ENCODE peak calls at places on chromosome X, in ten cellular contexts. L is pancreas; M is thoracic aorta; A is HFFc6; G is MCF 10A; X is GM13976; Q is dorsolateral prefrontal cortex; Y is fibroblast of mammary gland; D is CD8-positive, alpha-beta T cell; I is neural crest cell. W is an unnamed sample.

GRCh38 chrX:35076061-35076460 is 133.5 kb downstream of the FAM47B start:
- DNase-seq in L (no peak), M (no peak), A (no peak), G (no peak), X (no peak), Q (no peak), Y (peak), D (no peak), I (no peak), W (no peak)

GRCh38 chrX:48083212-48083611 is 11.8 kb upstream of the ZNF630 start:
- DNase-seq in L (no peak), M (no peak), A (peak), G (peak), X (peak), Q (no peak), Y (peak), D (peak), I (peak), W (no peak)

GRCh38 chrX:11932423-11932822 is 174.4 kb downstream of the MSL3 start:
- DNase-seq in L (no peak), M (no peak), A (no peak), G (no peak), X (no peak), Q (no peak), Y (no peak), D (no peak), I (no peak), W (no peak)

GRCh38 chrX:123878177-123878576 is 18.3 kb downstream of the XIAP start:
- DNase-seq in L (no peak), M (no peak), A (peak), G (peak), X (peak), Q (no peak), Y (peak), D (no peak), I (no peak), W (no peak)

GRCh38 chrX:17552251-17552650 is 177.3 kb downstream of the NHS start:
- DNase-seq in L (no peak), M (no peak), A (no peak), G (peak), X (no peak), Q (no peak), Y (peak), D (no peak), I (no peak), W (no peak)

GRCh38 chrX:31988975-31989374 is 917.1 kb upstream of the FTHL17 start:
- DNase-seq in L (no peak), M (no peak), A (no peak), G (no peak), X (no peak), Q (no peak), Y (no peak), D (no peak), I (no peak), W (no peak)

GRCh38 chrX:75156537-75156945 is 458 bp upstream of the ABCB7 start:
- DNase-seq in L (no peak), M (no peak), A (peak), G (peak), X (peak), Q (no peak), Y (peak), D (no peak), I (no peak), W (no peak)

GRCh38 chrX:131704136-131704695 is 160.3 kb downstream of the OR13H1 start:
- DNase-seq in L (peak), M (no peak), A (peak), G (peak), X (peak), Q (peak), Y (peak), D (peak), I (no peak), W (peak)

GRCh38 chrX:46648660-46649059 is 75.1 kb downstream of the CHST7 start:
- DNase-seq in L (no peak), M (no peak), A (no peak), G (no peak), X (no peak), Q (no peak), Y (no peak), D (no peak), I (no peak), W (no peak)

GRCh38 chrX:39755152-39756032 is 342.4 kb downstream of the BCOR start:
- DNase-seq in L (peak), M (peak), A (peak), G (peak), X (no peak), Q (peak), Y (peak), D (no peak), I (no peak), W (peak)

GRCh38 chrX:143378851-143379250 is 138.4 kb downstream of the SPANXN3 start:
- DNase-seq in L (no peak), M (no peak), A (no peak), G (peak), X (no peak), Q (no peak), Y (no peak), D (no peak), I (no peak), W (no peak)

GRCh38 chrX:113510586-113510985 is 670.0 kb upstream of the AMOT start:
- DNase-seq in L (no peak), M (no peak), A (no peak), G (no peak), X (no peak), Q (no peak), Y (peak), D (no peak), I (no peak), W (no peak)

GRCh38 chrX:12210196-12210815 is 72.0 kb downstream of the FRMPD4 start:
- DNase-seq in L (no peak), M (no peak), A (peak), G (peak), X (no peak), Q (no peak), Y (peak), D (no peak), I (no peak), W (peak)

GRCh38 chrX:29858714-29859113 is 356.6 kb upstream of the MAGEB2 start:
- DNase-seq in L (no peak), M (no peak), A (peak), G (peak), X (no peak), Q (no peak), Y (peak), D (no peak), I (no peak), W (no peak)

GRCh38 chrX:121581885-121582284 is 534.5 kb downstream of the GLUD2 start:
- DNase-seq in L (no peak), M (no peak), A (no peak), G (peak), X (no peak), Q (no peak), Y (no peak), D (no peak), I (no peak), W (no peak)

GRCh38 chrX:104205548-104205947 is 39.3 kb downstream of the FAM199X start:
- DNase-seq in L (no peak), M (no peak), A (no peak), G (no peak), X (no peak), Q (no peak), Y (no peak), D (no peak), I (no peak), W (no peak)
- TF ChIP-seq CTCF in L (no peak), M (no peak), A (no peak), G (no peak), X (no peak), Q (no peak), Y (no peak), D (no peak), I (no peak), W (no peak)

GRCh38 chrX:153397256-153397960 is 3.7 kb downstream of the PNMA6E start:
- DNase-seq in L (no peak), M (no peak), A (no peak), G (no peak), X (no peak), Q (peak), Y (no peak), D (no peak), I (no peak), W (no peak)
- TF ChIP-seq CTCF in L (no peak), M (no peak), A (no peak), G (no peak), X (no peak), Q (no peak), Y (no peak), D (no peak), I (no peak), W (no peak)

DNA sequence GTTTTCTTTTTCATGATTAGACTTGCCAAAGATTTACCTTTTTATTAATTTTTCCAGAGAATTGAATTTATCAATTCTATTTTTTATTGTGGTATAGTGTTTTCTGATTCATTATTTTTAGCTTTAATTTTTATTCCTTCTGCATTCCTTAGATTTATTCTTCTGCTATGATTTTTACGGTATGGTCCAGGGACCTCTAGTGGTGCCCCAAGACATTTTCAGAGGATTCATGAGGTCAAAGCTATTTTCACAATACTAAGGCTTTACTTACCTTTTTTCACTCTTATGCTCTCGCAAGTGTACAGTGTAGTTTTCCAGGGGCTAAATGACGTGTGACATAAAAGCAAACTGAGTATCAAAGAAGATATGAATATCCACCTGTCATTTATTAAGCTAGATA is 8.0 kb downstream of the RADX start:
- DNase-seq in L (no peak), M (no peak), A (no peak), G (peak), X (no peak), Q (no peak), Y (peak), D (no peak), I (no peak), W (no peak)
- TF ChIP-seq CTCF in L (peak), M (no peak), A (peak), G (peak), X (peak), Q (peak), Y (peak), D (peak), I (peak), W (no peak)

GRCh38 chrX:101359966-101360365 is 11.4 kb upstream of the TIMM8A start:
- DNase-seq in L (no peak), M (no peak), A (peak), G (no peak), X (no peak), Q (no peak), Y (no peak), D (no peak), I (no peak), W (no peak)

GRCh38 chrX:101362116-101362515 is 13.6 kb upstream of the TIMM8A start:
- DNase-seq in L (no peak), M (no peak), A (no peak), G (no peak), X (no peak), Q (no peak), Y (no peak), D (no peak), I (no peak), W (no peak)

GRCh38 chrX:101362757-101363156 is 14.2 kb upstream of the TIMM8A start:
- DNase-seq in L (no peak), M (no peak), A (no peak), G (no peak), X (no peak), Q (no peak), Y (no peak), D (no peak), I (no peak), W (no peak)

GRCh38 chrX:101357166-101357795 is 8.7 kb upstream of the TIMM8A start:
- DNase-seq in L (no peak), M (no peak), A (peak), G (peak), X (no peak), Q (no peak), Y (peak), D (no peak), I (no peak), W (no peak)
- TF ChIP-seq CTCF in L (no peak), M (no peak), A (peak), G (no peak), X (no peak), Q (no peak), Y (peak), D (no peak), I (peak), W (no peak)

DNA sequence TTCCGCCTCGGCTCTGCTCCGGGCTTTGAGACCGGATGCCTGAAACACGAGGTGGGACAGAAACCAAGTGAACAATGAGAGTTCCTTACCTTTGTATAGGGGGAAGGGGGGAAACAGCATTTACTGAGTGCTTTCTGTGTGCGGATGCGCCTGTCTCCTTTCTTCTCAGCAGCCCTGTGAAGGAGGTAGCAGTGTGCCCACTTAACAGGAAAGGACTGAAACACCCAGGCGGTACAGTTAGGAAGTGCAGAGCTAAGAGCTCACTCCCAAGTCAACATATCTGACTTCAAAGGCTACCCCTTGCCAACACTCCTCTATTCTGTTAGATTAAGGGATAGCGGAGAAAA is 43.1 kb upstream of the TMSB15B start:
- DNase-seq in L (no peak), M (no peak), A (peak), G (peak), X (peak), Q (no peak), Y (peak), D (no peak), I (no peak), W (no peak)
- TF ChIP-seq CTCF in L (no peak), M (peak), A (peak), G (peak), X (no peak), Q (no peak), Y (peak), D (no peak), I (peak), W (no peak)

GRCh38 chrX:13664026-13664425 is 11.1 kb downstream of the TCEANC start:
- DNase-seq in L (no peak), M (no peak), A (no peak), G (no peak), X (no peak), Q (no peak), Y (no peak), D (no peak), I (no peak), W (no peak)

GRCh38 chrX:13659057-13659456 is 6.1 kb downstream of the TCEANC start:
- DNase-seq in L (no peak), M (no peak), A (peak), G (peak), X (no peak), Q (no peak), Y (peak), D (no peak), I (no peak), W (no peak)

GRCh38 chrX:13662537-13662841 is 9.5 kb downstream of the TCEANC start:
- DNase-seq in L (no peak), M (no peak), A (peak), G (peak), X (no peak), Q (no peak), Y (peak), D (no peak), I (no peak), W (no peak)

GRCh38 chrX:13661735-13662536 is 9.0 kb downstream of the TCEANC start:
- DNase-seq in L (no peak), M (no peak), A (no peak), G (no peak), X (peak), Q (no peak), Y (no peak), D (no peak), I (no peak), W (no peak)

DNA sequence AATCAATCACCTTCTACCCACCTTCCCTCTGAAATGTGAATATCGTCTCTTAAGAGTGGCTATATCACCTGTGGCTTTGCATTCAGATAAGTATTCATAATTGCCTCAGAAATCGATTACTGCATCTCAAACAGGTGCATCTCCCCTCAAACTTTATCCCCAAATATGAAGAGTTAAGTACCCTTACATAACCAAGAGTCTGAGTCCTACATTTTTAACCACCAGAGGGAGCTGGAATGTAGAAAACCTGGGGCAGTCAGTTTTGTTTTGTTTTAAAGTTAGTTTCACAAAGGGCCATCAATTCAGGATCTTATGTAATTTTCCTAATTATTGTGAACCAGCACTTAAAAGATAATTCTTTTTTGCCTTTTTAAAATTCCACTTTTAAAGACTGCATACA is 5.7 kb downstream of the TCEANC start:
- DNase-seq in L (no peak), M (no peak), A (peak), G (peak), X (peak), Q (no peak), Y (peak), D (no peak), I (no peak), W (no peak)
- TF ChIP-seq CTCF in L (peak), M (peak), A (peak), G (peak), X (peak), Q (peak), Y (peak), D (peak), I (peak), W (no peak)

W was measured in omental fat pad.